ENCODE peak calls at places on chromosomes 1 and 21, in six cellular contexts. W, G, Y, X, E and N are unnamed samples.

GRCh38 chr1:219639843-219640606 is 27.1 kb upstream of the ZC3H11B start:
- DNase-seq in W (no peak), G (no peak), Y (no peak), X (no peak), E (no peak), N (no peak)

GRCh38 chr1:228490120-228491078 is 3.2 kb downstream of the RNF187 start:
- DNase-seq in W (no peak), G (no peak), Y (no peak), X (no peak), E (no peak), N (no peak)

GRCh38 chr1:206751891-206752290 is 18.7 kb upstream of the IL19 start:
- DNase-seq in W (peak), G (no peak), Y (no peak), X (no peak), E (no peak), N (no peak)

GRCh38 chr21:32020551-32020950 is 147.7 kb downstream of the HUNK start:
- DNase-seq in W (no peak), G (no peak), Y (no peak), X (no peak), E (no peak), N (no peak)

GRCh38 chr1:223727541-223727940 is 15.2 kb downstream of the CAPN2 start:
- DNase-seq in W (no peak), G (no peak), Y (no peak), X (no peak), E (no peak), N (no peak)

GRCh38 chr21:42737969-42738590 is 84.7 kb downstream of the PDE9A start:
- DNase-seq in W (no peak), G (no peak), Y (no peak), X (no peak), E (peak), N (no peak)

GRCh38 chr1:116852367-116852766 is 57.3 kb upstream of the PTGFRN start:
- DNase-seq in W (no peak), G (no peak), Y (no peak), X (no peak), E (no peak), N (no peak)

GRCh38 chr1:41576620-41577019 is 92.1 kb upstream of the EDN2 start:
- DNase-seq in W (no peak), G (no peak), Y (no peak), X (no peak), E (no peak), N (no peak)

GRCh38 chr1:41455479-41456271 is 28.8 kb downstream of the EDN2 start:
- DNase-seq in W (no peak), G (no peak), Y (no peak), X (no peak), E (peak), N (no peak)

GRCh38 chr1:2875677-2876531 is 74.4 kb upstream of the TTC34 start:
- DNase-seq in W (peak), G (no peak), Y (no peak), X (peak), E (no peak), N (no peak)

GRCh38 chr1:80448081-80448480 is 1352.7 kb upstream of the ADGRL2 start:
- DNase-seq in W (no peak), G (peak), Y (no peak), X (no peak), E (no peak), N (no peak)

GRCh38 chr1:26913754-26914619 is at the start of gene NR0B2:
- DNase-seq in W (no peak), G (no peak), Y (no peak), X (no peak), E (no peak), N (peak)

GRCh38 chr1:27522860-27523665 is 33.1 kb upstream of the WASF2 start:
- DNase-seq in W (peak), G (no peak), Y (peak), X (no peak), E (no peak), N (no peak)

GRCh38 chr1:58618303-58618702 is 41.3 kb upstream of the TACSTD2 start:
- DNase-seq in W (no peak), G (peak), Y (no peak), X (no peak), E (peak), N (peak)

GRCh38 chr1:12359734-12360133 is 129.9 kb downstream of the VPS13D start:
- DNase-seq in W (no peak), G (no peak), Y (no peak), X (no peak), E (no peak), N (no peak)

GRCh38 chr1:33323663-33324477 is 3.0 kb upstream of the A3GALT2 start:
- DNase-seq in W (no peak), G (no peak), Y (no peak), X (no peak), E (no peak), N (no peak)

GRCh38 chr1:230332429-230333088 is 93.6 kb downstream of the PGBD5 start:
- DNase-seq in W (peak), G (no peak), Y (peak), X (no peak), E (no peak), N (no peak)

GRCh38 chr1:225877570-225877969 is 4.6 kb downstream of the TMEM63A start:
- DNase-seq in W (peak), G (no peak), Y (peak), X (peak), E (peak), N (no peak)

GRCh38 chr1:22978299-22978698 is 5.6 kb upstream of the LACTBL1 start:
- DNase-seq in W (no peak), G (no peak), Y (no peak), X (no peak), E (no peak), N (no peak)

GRCh38 chr1:199747984-199748383 is 279.5 kb upstream of the NR5A2 start:
- DNase-seq in W (peak), G (no peak), Y (peak), X (no peak), E (no peak), N (no peak)

GRCh38 chr1:222454782-222455181 is 93.1 kb downstream of the HHIPL2 start:
- DNase-seq in W (peak), G (no peak), Y (no peak), X (no peak), E (peak), N (no peak)

GRCh38 chr1:110411173-110411572 is 3.7 kb upstream of the LAMTOR5 start:
- DNase-seq in W (no peak), G (no peak), Y (no peak), X (no peak), E (no peak), N (no peak)

GRCh38 chr1:183622884-183623785 is 12.4 kb downstream of the ARPC5 start:
- DNase-seq in W (peak), G (no peak), Y (peak), X (peak), E (no peak), N (no peak)

GRCh38 chr1:42963378-42964005 is 4.8 kb upstream of the SLC2A1 start:
- DNase-seq in W (no peak), G (no peak), Y (no peak), X (peak), E (no peak), N (no peak)

GRCh38 chr1:41454406-41454805 is 30.1 kb downstream of the EDN2 start:
- DNase-seq in W (no peak), G (no peak), Y (no peak), X (no peak), E (peak), N (no peak)

GRCh38 chr1:206467915-206468314 is 2.4 kb upstream of the IKBKE start:
- DNase-seq in W (no peak), G (no peak), Y (no peak), X (no peak), E (no peak), N (peak)

GRCh38 chr21:16424331-16424749 is 694.6 kb downstream of the USP25 start:
- DNase-seq in W (no peak), G (no peak), Y (no peak), X (no peak), E (no peak), N (no peak)
- H3K4me3 ChIP-seq in W (no peak), G (no peak), Y (no peak), X (no peak), E (peak), N (no peak)

GRCh38 chr1:6177681-6178380 is 2.3 kb downstream of the CHD5 start:
- DNase-seq in W (no peak), G (no peak), Y (no peak), X (no peak), E (no peak), N (no peak)
- TF ChIP-seq CTCF in W (no peak), G (no peak), Y (no peak), X (no peak), E (no peak), N (no peak)

GRCh38 chr1:15244813-15245212 is 2.2 kb upstream of the FHAD1 start:
- DNase-seq in W (peak), G (no peak), Y (no peak), X (no peak), E (no peak), N (no peak)

GRCh38 chr1:15249032-15249601 is 2.1 kb downstream of the FHAD1 start:
- DNase-seq in W (no peak), G (no peak), Y (no peak), X (no peak), E (no peak), N (no peak)

GRCh38 chr1:15248238-15248637 is 1.2 kb downstream of the FHAD1 start:
- DNase-seq in W (no peak), G (no peak), Y (no peak), X (no peak), E (no peak), N (no peak)

GRCh38 chr1:15245593-15246325 is 1.3 kb upstream of the FHAD1 start:
- DNase-seq in W (no peak), G (no peak), Y (no peak), X (no peak), E (no peak), N (no peak)

GRCh38 chr1:15246960-15247614 is at the start of gene FHAD1:
- DNase-seq in W (peak), G (no peak), Y (peak), X (peak), E (peak), N (peak)
- H3K4me3 ChIP-seq in W (peak), G (peak), Y (peak), X (peak), E (peak), N (peak)

GRCh38 chr1:99305626-99306025 is 41.3 kb downstream of the PLPPR4 start:
- DNase-seq in W (no peak), G (peak), Y (no peak), X (no peak), E (no peak), N (no peak)

GRCh38 chr1:99306056-99306455 is 41.8 kb downstream of the PLPPR4 start:
- DNase-seq in W (no peak), G (no peak), Y (no peak), X (no peak), E (no peak), N (no peak)

GRCh38 chr1:99304725-99305282 is 40.5 kb downstream of the PLPPR4 start:
- DNase-seq in W (no peak), G (no peak), Y (no peak), X (no peak), E (no peak), N (no peak)

GRCh38 chr1:99306644-99307043 is 42.4 kb downstream of the PLPPR4 start:
- DNase-seq in W (peak), G (no peak), Y (peak), X (no peak), E (no peak), N (no peak)
- TF ChIP-seq CTCF in W (peak), G (no peak), Y (peak), X (no peak), E (no peak), N (no peak)